ENCODE peak calls at places on chromosome 14, in four cellular contexts. D is left ventricle myocardium inferior, K is tibial nerve, T is HFF-Myc. G is an unnamed sample.

GRCh38 chr14:54881235-54881760 is 21.3 kb downstream of the GCH1 start:
- DNase-seq in D (no peak), K (peak; percentile 31), T (no peak), G (no peak)

GRCh38 chr14:32709072-32709471 is 229.6 kb upstream of the NPAS3 start:
- DNase-seq in D (no peak), K (peak; percentile 46), T (no peak), G (no peak)

GRCh38 chr14:60665178-60665555 is 15.9 kb upstream of the SIX1 start:
- DNase-seq in D (no peak), K (no peak), T (no peak), G (no peak)

GRCh38 chr14:101810897-101811620 is 49.5 kb downstream of the PPP2R5C start:
- DNase-seq in D (no peak), K (no peak), T (no peak), G (no peak)

GRCh38 chr14:101232340-101233015 is 328.8 kb upstream of the DIO3 start:
- DNase-seq in D (no peak), K (no peak), T (no peak), G (no peak)

GRCh38 chr14:99067927-99068326 is 204.1 kb downstream of the BCL11B start:
- DNase-seq in D (no peak), K (no peak), T (no peak), G (no peak)

GRCh38 chr14:72573725-72574426 is 320.0 kb downstream of the DPF3 start:
- DNase-seq in D (no peak), K (no peak), T (no peak), G (no peak)

GRCh38 chr14:69493791-69494190 is 9.3 kb downstream of the PLEKHD1 start:
- DNase-seq in D (no peak), K (no peak), T (no peak), G (no peak)

GRCh38 chr14:67391266-67391665 is 20.7 kb downstream of the PLEK2 start:
- DNase-seq in D (no peak), K (no peak), T (no peak), G (no peak)

GRCh38 chr14:52031781-52032180 is 37.1 kb downstream of the NID2 start:
- DNase-seq in D (peak; percentile 72), K (no peak), T (no peak), G (no peak)

GRCh38 chr14:23984891-23985607 is 3.7 kb upstream of the DHRS4L2 start:
- DNase-seq in D (no peak), K (peak; percentile 45), T (peak; percentile 70), G (no peak)

GRCh38 chr14:81831128-81831815 is 297.6 kb upstream of the SEL1L start:
- DNase-seq in D (peak; percentile 59), K (peak; percentile 46), T (no peak), G (no peak)

GRCh38 chr14:63486729-63487128 is 56.4 kb downstream of the PPP2R5E start:
- DNase-seq in D (no peak), K (no peak), T (no peak), G (no peak)

GRCh38 chr14:76951149-76951548 is 77.4 kb downstream of the IRF2BPL start:
- DNase-seq in D (no peak), K (no peak), T (no peak), G (no peak)

GRCh38 chr14:76954371-76954770 is 74.1 kb downstream of the IRF2BPL start:
- DNase-seq in D (no peak), K (no peak), T (no peak), G (no peak)

GRCh38 chr14:76954791-76955190 is 73.7 kb downstream of the IRF2BPL start:
- DNase-seq in D (no peak), K (no peak), T (no peak), G (no peak)

GRCh38 chr14:76955575-76956252 is 72.8 kb downstream of the IRF2BPL start:
- DNase-seq in D (no peak), K (no peak), T (no peak), G (no peak)

DNA sequence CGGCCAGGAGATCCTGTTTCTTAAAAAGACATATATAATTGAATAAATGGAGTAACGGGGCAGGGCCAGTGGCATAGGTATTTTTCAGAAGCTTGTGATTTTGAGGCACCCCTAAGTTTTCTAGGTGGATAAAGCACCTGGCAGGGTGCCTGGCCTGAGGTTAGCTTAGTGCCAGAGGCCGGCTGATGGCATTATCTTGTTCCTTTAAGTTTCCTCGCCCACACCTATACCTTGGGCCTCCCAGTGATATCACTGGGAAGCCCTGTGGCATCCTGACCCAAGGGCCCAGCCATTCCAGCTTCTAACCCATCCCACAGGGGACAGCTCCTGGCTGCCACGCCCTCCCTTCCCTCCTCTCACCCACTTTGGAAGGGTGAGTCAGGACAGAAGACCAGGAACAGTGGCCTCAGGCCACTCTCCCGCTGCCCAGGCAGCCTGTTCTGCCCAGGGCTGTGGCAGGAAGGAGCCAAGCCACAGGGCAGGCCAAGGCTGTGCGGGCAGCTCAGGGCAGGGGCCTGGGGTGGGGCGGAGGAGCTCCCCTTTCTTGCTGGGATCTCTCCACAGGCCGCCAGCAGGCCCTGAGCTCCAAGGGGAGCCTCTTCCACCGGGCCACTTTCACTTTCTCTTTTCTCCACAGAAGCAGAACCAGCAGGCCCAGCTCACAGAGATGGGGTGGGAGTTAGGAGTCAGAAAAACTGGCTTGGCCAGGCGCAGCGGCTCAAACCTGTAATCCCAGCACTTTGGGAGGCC is 75.1 kb downstream of the IRF2BPL start:
- DNase-seq in D (peak; percentile 59), K (peak; percentile 49), T (no peak), G (peak; percentile 86)
- TF ChIP-seq CTCF in D (no peak), K (no peak), T (no peak), G (no peak)

GRCh38 chr14:104081951-104082464 is 3.5 kb upstream of the ASPG start:
- DNase-seq in D (peak; percentile 10), K (no peak), T (no peak), G (no peak)
- H3K4me3 ChIP-seq in D (no peak overlapping the region), K (no peak overlapping the region), T (no peak overlapping the region), G (no peak overlapping the region)

GRCh38 chr14:27587103-27587502 is 989.3 kb upstream of the NOVA1 start:
- DNase-seq in D (no peak), K (no peak), T (no peak), G (no peak)
- TF ChIP-seq CTCF in D (no peak), K (no peak), T (no peak), G (no peak)

GRCh38 chr14:74954232-74954946 is 1.0 kb downstream of the PGF start:
- DNase-seq in D (no peak), K (no peak), T (no peak), G (no peak)
- H3K4me3 ChIP-seq in D (peak overlapping the region; percentile 77), K (peak overlapping the region; percentile 48), T (peak overlapping the region; percentile 70), G (peak overlapping the region; percentile 52)

DNA sequence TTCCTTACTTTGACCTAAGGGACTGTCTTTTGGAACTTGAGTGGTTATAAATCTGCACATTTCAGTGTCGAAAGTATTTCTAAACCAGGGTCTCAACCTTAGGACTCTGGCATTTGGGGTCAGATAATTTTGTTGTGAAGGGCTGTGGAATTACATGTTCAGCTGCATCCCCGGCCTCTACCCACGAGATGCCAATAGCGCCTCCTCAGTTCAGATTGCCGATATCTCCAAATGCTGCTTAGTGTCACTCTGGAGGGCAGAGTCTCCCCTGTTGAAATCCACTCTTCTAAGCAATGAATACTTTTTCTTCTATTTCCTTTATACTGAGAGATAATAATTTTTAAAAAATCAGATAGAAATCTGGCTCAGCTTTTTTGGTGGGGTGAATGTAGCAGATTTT is 379.4 kb upstream of the RGS6 start:
- DNase-seq in D (no peak), K (no peak), T (no peak), G (no peak)
- TF ChIP-seq CTCF in D (no peak), K (no peak), T (no peak), G (no peak)

DNA sequence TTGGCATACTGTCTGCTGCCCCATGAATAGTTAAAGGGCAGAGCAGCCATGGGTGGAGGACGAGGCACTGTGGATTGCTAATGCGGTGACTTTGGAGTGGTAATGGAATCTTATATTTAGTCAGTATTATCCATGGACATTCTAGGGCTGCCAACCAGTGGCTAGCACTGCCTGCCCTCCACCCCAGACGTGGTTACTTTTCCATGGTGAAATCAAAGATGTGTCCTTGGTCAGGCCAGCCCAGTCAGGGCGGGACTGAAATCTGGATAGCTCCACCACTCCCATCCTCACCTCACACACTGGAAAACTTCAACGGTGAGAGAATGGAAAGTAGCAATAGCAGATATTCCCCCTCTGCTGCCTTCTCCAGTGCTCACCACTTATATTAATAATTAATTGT is 2.3 kb downstream of the TTC9 start:
- DNase-seq in D (no peak), K (no peak), T (no peak), G (no peak)
- H3K4me3 ChIP-seq in D (no peak overlapping the region), K (no peak overlapping the region), T (no peak overlapping the region), G (peak overlapping the region; percentile 72)

GRCh38 chr14:93317836-93318807 is 14.7 kb downstream of the BTBD7 start:
- DNase-seq in D (no peak), K (no peak), T (no peak), G (no peak)

GRCh38 chr14:93318927-93319326 is 13.9 kb downstream of the BTBD7 start:
- DNase-seq in D (no peak), K (no peak), T (no peak), G (no peak)

GRCh38 chr14:93316716-93317115 is 16.1 kb downstream of the BTBD7 start:
- DNase-seq in D (no peak), K (no peak), T (no peak), G (no peak)

GRCh38 chr14:93317200-93317599 is 15.6 kb downstream of the BTBD7 start:
- DNase-seq in D (no peak), K (no peak), T (no peak), G (no peak)

DNA sequence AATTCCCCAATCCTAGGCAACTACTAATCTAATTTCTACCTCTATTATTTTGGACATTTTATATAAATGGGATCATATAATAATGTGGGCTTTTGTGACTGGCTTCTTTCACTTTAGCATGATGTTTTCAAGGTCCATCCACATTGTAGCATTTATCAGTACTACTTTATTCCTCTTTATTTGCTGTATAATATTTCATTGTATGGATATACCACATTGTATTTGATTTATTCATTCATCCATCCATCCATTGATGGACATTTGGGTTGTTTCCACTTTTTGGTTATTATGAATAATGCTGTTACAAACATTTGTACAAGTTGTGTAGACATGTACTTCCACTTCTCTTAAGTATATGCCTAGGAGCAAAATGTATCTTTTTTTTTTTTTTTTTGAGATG is 17.3 kb downstream of the BTBD7 start:
- DNase-seq in D (no peak), K (no peak), T (no peak), G (no peak)
- TF ChIP-seq CTCF in D (no peak), K (no peak), T (no peak), G (no peak)

GRCh38 chr14:77580964-77581505 is 35.4 kb downstream of the SPTLC2 start:
- DNase-seq in D (no peak), K (no peak), T (peak; percentile 36), G (no peak)
- H3K4me3 ChIP-seq in D (peak overlapping the region; percentile 38), K (no peak overlapping the region), T (peak overlapping the region; percentile 20), G (peak overlapping the region; percentile 11)

GRCh38 chr14:64522591-64523355 is 17.8 kb upstream of the HSPA2 start:
- DNase-seq in D (no peak), K (no peak), T (no peak), G (no peak)
- TF ChIP-seq CTCF in D (no peak), K (no peak), T (no peak), G (no peak)